ENCODE peak calls at places on chromosomes 2 and 18, in nine cellular contexts. L is body of pancreas, G is IMR-90, B is A549, K is testis, R is esophagus squamous epithelium, X is right lobe of liver, I is breast epithelium, O is heart left ventricle. M is an unnamed sample.

GRCh38 chr2:240561325-240561971 is 1.3 kb downstream of the DUSP28 start:
- DNase-seq in L (no peak), G (peak), B (no peak), K (peak), R (no peak), X (no peak), I (peak), O (no peak), M (no peak)

GRCh38 chr2:220569380-220569779 is 942.0 kb downstream of the SLC4A3 start:
- DNase-seq in L (no peak), G (no peak), B (no peak), K (no peak), R (no peak), X (no peak), I (no peak), O (no peak), M (no peak)

GRCh38 chr2:237042101-237042500 is 43.6 kb upstream of the COPS8 start:
- DNase-seq in L (no peak), G (no peak), B (no peak), K (no peak), R (no peak), X (no peak), I (no peak), O (no peak), M (no peak)

GRCh38 chr2:120669121-120669952 is 66.3 kb upstream of the GLI2 start:
- DNase-seq in L (no peak), G (peak), B (no peak), K (no peak), R (no peak), X (no peak), I (peak), O (no peak), M (no peak)

GRCh38 chr2:32284321-32284720 is 6.6 kb downstream of the YIPF4 start:
- DNase-seq in L (no peak), G (peak), B (no peak), K (no peak), R (no peak), X (no peak), I (no peak), O (no peak), M (no peak)

GRCh38 chr2:169363570-169364150 is 1.3 kb upstream of the LRP2 start:
- DNase-seq in L (peak), G (no peak), B (peak), K (peak), R (no peak), X (peak), I (peak), O (peak), M (no peak)

GRCh38 chr18:40152859-40153258 is 1802.2 kb upstream of the PIK3C3 start:
- DNase-seq in L (no peak), G (no peak), B (no peak), K (no peak), R (no peak), X (no peak), I (no peak), O (no peak), M (no peak)

GRCh38 chr2:62410015-62410453 is 96.0 kb downstream of the TMEM17 start:
- DNase-seq in L (no peak), G (no peak), B (no peak), K (peak), R (no peak), X (no peak), I (no peak), O (no peak), M (no peak)

GRCh38 chr2:49265471-49265870 is 111.2 kb upstream of the FSHR start:
- DNase-seq in L (no peak), G (no peak), B (no peak), K (no peak), R (no peak), X (no peak), I (no peak), O (no peak), M (no peak)

GRCh38 chr2:53765749-53766148 is 1.9 kb upstream of the CHAC2 start:
- DNase-seq in L (no peak), G (no peak), B (no peak), K (no peak), R (no peak), X (no peak), I (no peak), O (no peak), M (no peak)

GRCh38 chr2:53770264-53770663 is 2.7 kb downstream of the CHAC2 start:
- DNase-seq in L (no peak), G (no peak), B (no peak), K (no peak), R (no peak), X (no peak), I (no peak), O (no peak), M (no peak)

GRCh38 chr2:53769318-53769945 is 1.8 kb downstream of the CHAC2 start:
- DNase-seq in L (no peak), G (no peak), B (no peak), K (no peak), R (no peak), X (no peak), I (no peak), O (no peak), M (no peak)

GRCh38 chr2:53768233-53768542 is 584 bp downstream of the CHAC2 start:
- DNase-seq in L (no peak), G (no peak), B (peak), K (peak), R (no peak), X (no peak), I (no peak), O (no peak), M (no peak)

GRCh38 chr2:53767405-53768232 is at the start of gene CHAC2:
- DNase-seq in L (peak), G (peak), B (peak), K (peak), R (peak), X (peak), I (peak), O (peak), M (no peak)
- TF ChIP-seq POLR2A in L (no peak), G (peak), B (peak), K (no peak), R (no peak), X (peak), I (no peak), O (peak), M (no peak)

DNA sequence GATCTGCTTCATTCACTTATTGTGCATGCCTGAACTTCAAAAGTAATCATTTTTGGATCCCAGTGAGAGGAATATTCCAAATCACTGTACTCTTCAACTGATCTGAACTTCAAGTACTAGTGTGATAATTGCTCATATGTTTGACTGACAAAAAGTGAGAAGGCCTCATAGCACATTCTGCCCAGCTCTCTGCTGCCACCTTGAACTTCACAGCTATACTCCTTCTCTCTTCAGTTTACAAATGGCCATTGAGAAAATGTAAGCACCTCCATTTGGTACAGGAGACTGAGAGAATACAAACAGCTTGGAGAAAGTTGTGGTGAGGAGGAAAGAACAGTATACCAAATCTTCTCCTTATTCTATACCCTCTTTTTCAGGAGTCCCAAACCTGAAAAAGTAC is 946.0 kb upstream of the CHAC2 start:
- DNase-seq in L (no peak), G (peak), B (no peak), K (no peak), R (no peak), X (no peak), I (no peak), O (no peak), M (no peak)
- TF ChIP-seq CTCF in L (no peak), G (no peak), B (no peak), K (no peak), R (no peak), X (no peak), I (no peak), O (no peak), M (no peak)

GRCh38 chr2:110204408-110205385 is at the start of gene NPHP1:
- DNase-seq in L (peak), G (peak), B (peak), K (peak), R (peak), X (peak), I (peak), O (peak), M (no peak)
- TF ChIP-seq POLR2A in L (peak), G (peak), B (peak), K (no peak), R (no peak), X (peak), I (no peak), O (peak), M (no peak)

GRCh38 chr2:26785431-26786206 is at the start of gene CENPA:
- DNase-seq in L (peak), G (peak), B (peak), K (peak), R (peak), X (peak), I (peak), O (peak), M (peak)
- TF ChIP-seq CTCF in L (peak), G (peak), B (no peak), K (peak), R (no peak), X (peak), I (peak), O (peak), M (peak)

GRCh38 chr2:219388127-219388844 is 574 bp upstream of the DNPEP start:
- DNase-seq in L (peak), G (peak), B (peak), K (peak), R (peak), X (peak), I (peak), O (peak), M (no peak)
- TF ChIP-seq POLR2A in L (no peak), G (no peak), B (no peak), K (no peak), R (no peak), X (peak), I (no peak), O (peak), M (no peak)

GRCh38 chr18:7877609-7878008 is 310.5 kb downstream of the PTPRM start:
- DNase-seq in L (no peak), G (no peak), B (peak), K (no peak), R (no peak), X (no peak), I (no peak), O (no peak), M (no peak)
- TF ChIP-seq CTCF in L (no peak), G (no peak), B (peak), K (no peak), R (no peak), X (no peak), I (no peak), O (no peak), M (no peak)

DNA sequence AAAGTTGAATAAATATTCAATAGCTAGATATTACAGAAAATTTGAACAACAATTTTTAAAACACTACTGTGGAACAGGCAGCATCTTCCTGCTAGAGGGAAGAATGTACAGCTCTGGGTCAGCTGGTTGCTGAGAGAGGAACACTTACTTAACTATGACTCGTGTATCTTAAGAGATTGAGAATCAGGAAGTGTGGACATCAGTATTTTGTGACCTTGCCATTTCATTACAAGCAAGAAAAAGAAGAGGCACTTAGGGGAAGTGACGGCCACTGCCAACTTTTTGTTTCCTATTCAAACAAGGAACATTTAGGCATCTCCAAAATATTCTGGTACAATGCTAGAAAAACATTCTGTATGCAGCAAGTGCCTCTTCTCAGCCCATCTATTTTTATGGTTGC is 45.9 kb downstream of the ITPRID2 start:
- DNase-seq in L (no peak), G (peak), B (no peak), K (no peak), R (no peak), X (no peak), I (no peak), O (no peak), M (no peak)
- TF ChIP-seq POLR2A in L (no peak), G (no peak), B (no peak), K (no peak), R (no peak), X (no peak), I (no peak), O (no peak), M (no peak)

GRCh38 chr2:95104606-95105005 is 17.0 kb downstream of the MRPS5 start:
- DNase-seq in L (no peak), G (no peak), B (no peak), K (no peak), R (no peak), X (no peak), I (no peak), O (no peak), M (no peak)

DNA sequence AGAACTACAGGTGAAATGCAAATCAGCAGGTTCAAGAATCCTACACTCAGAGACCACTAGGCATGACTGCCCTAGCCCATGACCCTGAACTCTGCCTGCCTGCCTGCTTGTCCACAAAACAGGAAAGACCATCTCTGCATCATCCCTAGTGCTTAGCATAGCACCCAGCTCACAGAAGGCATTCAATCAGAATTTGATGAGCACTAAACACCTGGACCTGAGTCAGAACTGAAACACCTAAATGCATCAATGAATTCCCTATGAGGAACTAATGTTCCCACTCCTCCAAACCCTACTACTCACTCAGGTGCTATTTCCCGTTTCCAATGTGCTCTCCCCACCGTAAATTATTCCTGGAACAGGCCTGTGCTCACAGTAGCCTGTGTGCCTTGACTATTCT is 21.7 kb downstream of the MRPS5 start:
- DNase-seq in L (no peak), G (no peak), B (no peak), K (no peak), R (no peak), X (no peak), I (no peak), O (no peak), M (no peak)
- TF ChIP-seq CTCF in L (no peak), G (no peak), B (no peak), K (no peak), R (no peak), X (no peak), I (no peak), O (no peak), M (no peak)